ENCODE peak calls at places on chromosomes 11 and 22, in eight cellular contexts. One of them, this sample, is unnamed.

GRCh38 chr11:66676279-66676919 is 1.3 kb downstream of the RBM4B start:
- DNase-seq in T-helper 1 cell: no peak
- DNase-seq in HCT116: no peak
- DNase-seq in HEK293T: no peak
- DNase-seq in stimulated activated CD4-positive, alpha-beta T cell treated with anti-CD3 and anti-CD28 coated beads, Interleukin-4, amount 100 ng/mL, for 1 hour: no peak
- DNase-seq in GM12865: no peak
- DNase-seq in BE2C: no peak
- DNase-seq in HT1080: no peak
- DNase-seq in this sample: no peak

GRCh38 chr11:62592216-62592815 is 993 bp upstream of the TUT1 start:
- DNase-seq in stimulated activated CD4-positive, alpha-beta T cell treated with anti-CD3 and anti-CD28 coated beads, Interleukin-4, amount 100 ng/mL, for 1 hour: no peak
- DNase-seq in HT1080: no peak
- DNase-seq in T-helper 1 cell: no peak
- DNase-seq in BE2C: no peak
- DNase-seq in GM12865: peak; percentile 43
- DNase-seq in HCT116: no peak
- DNase-seq in HEK293T: no peak
- DNase-seq in this sample: no peak

GRCh38 chr11:67433536-67434394 is 3.7 kb downstream of the PTPRCAP start:
- DNase-seq in BE2C: no peak
- DNase-seq in T-helper 1 cell: no peak
- DNase-seq in HCT116: no peak
- DNase-seq in HEK293T: no peak
- DNase-seq in stimulated activated CD4-positive, alpha-beta T cell treated with anti-CD3 and anti-CD28 coated beads, Interleukin-4, amount 100 ng/mL, for 1 hour: no peak
- DNase-seq in HT1080: no peak
- DNase-seq in GM12865: peak; percentile 37
- DNase-seq in this sample: no peak

GRCh38 chr22:33038131-33038772 is 19.9 kb downstream of the SYN3 start:
- DNase-seq in HCT116: no peak
- DNase-seq in HT1080: no peak
- DNase-seq in stimulated activated CD4-positive, alpha-beta T cell treated with anti-CD3 and anti-CD28 coated beads, Interleukin-4, amount 100 ng/mL, for 1 hour: no peak
- DNase-seq in T-helper 1 cell: no peak
- DNase-seq in GM12865: no peak
- DNase-seq in BE2C: no peak
- DNase-seq in HEK293T: no peak
- DNase-seq in this sample: no peak

GRCh38 chr11:109756951-109757350 is 335.0 kb downstream of the C11orf87 start:
- DNase-seq in HEK293T: no peak
- DNase-seq in HCT116: no peak
- DNase-seq in T-helper 1 cell: no peak
- DNase-seq in HT1080: no peak
- DNase-seq in GM12865: no peak
- DNase-seq in stimulated activated CD4-positive, alpha-beta T cell treated with anti-CD3 and anti-CD28 coated beads, Interleukin-4, amount 100 ng/mL, for 1 hour: no peak
- DNase-seq in BE2C: no peak
- DNase-seq in this sample: no peak

GRCh38 chr11:46117842-46118241 is 3.4 kb downstream of the PHF21A start:
- DNase-seq in BE2C: no peak
- DNase-seq in HT1080: no peak
- DNase-seq in HCT116: no peak
- DNase-seq in GM12865: peak; percentile 33
- DNase-seq in stimulated activated CD4-positive, alpha-beta T cell treated with anti-CD3 and anti-CD28 coated beads, Interleukin-4, amount 100 ng/mL, for 1 hour: no peak
- DNase-seq in HEK293T: no peak
- DNase-seq in T-helper 1 cell: no peak
- DNase-seq in this sample: no peak

GRCh38 chr11:70364745-70365535 is 33.4 kb upstream of the CTTN start:
- DNase-seq in HEK293T: no peak
- DNase-seq in BE2C: no peak
- DNase-seq in stimulated activated CD4-positive, alpha-beta T cell treated with anti-CD3 and anti-CD28 coated beads, Interleukin-4, amount 100 ng/mL, for 1 hour: peak; percentile 51
- DNase-seq in GM12865: no peak
- DNase-seq in HCT116: no peak
- DNase-seq in HT1080: no peak
- DNase-seq in T-helper 1 cell: no peak
- DNase-seq in this sample: no peak

GRCh38 chr11:66686801-66687750 is 9.4 kb upstream of the RBM4B start:
- DNase-seq in HT1080: no peak
- DNase-seq in GM12865: no peak
- DNase-seq in stimulated activated CD4-positive, alpha-beta T cell treated with anti-CD3 and anti-CD28 coated beads, Interleukin-4, amount 100 ng/mL, for 1 hour: no peak
- DNase-seq in HCT116: no peak
- DNase-seq in BE2C: no peak
- DNase-seq in T-helper 1 cell: no peak
- DNase-seq in HEK293T: no peak
- DNase-seq in this sample: no peak

GRCh38 chr11:13135385-13136271 is 126.5 kb downstream of the RASSF10 start:
- DNase-seq in stimulated activated CD4-positive, alpha-beta T cell treated with anti-CD3 and anti-CD28 coated beads, Interleukin-4, amount 100 ng/mL, for 1 hour: no peak
- DNase-seq in BE2C: no peak
- DNase-seq in T-helper 1 cell: no peak
- DNase-seq in HEK293T: no peak
- DNase-seq in HCT116: no peak
- DNase-seq in HT1080: peak; percentile 88
- DNase-seq in GM12865: no peak
- DNase-seq in this sample: no peak

GRCh38 chr22:42991010-42991651 is 23.8 kb downstream of the PACSIN2 start:
- DNase-seq in T-helper 1 cell: no peak
- DNase-seq in HT1080: peak; percentile 88
- DNase-seq in HCT116: no peak
- DNase-seq in BE2C: no peak
- DNase-seq in HEK293T: no peak
- DNase-seq in GM12865: no peak
- DNase-seq in stimulated activated CD4-positive, alpha-beta T cell treated with anti-CD3 and anti-CD28 coated beads, Interleukin-4, amount 100 ng/mL, for 1 hour: no peak
- DNase-seq in this sample: no peak

GRCh38 chr22:19811811-19812771 is 42.6 kb downstream of the GNB1L start:
- DNase-seq in HT1080: no peak
- DNase-seq in stimulated activated CD4-positive, alpha-beta T cell treated with anti-CD3 and anti-CD28 coated beads, Interleukin-4, amount 100 ng/mL, for 1 hour: no peak
- DNase-seq in BE2C: peak; percentile 54
- DNase-seq in HEK293T: no peak
- DNase-seq in HCT116: no peak
- DNase-seq in T-helper 1 cell: no peak
- DNase-seq in GM12865: no peak
- DNase-seq in this sample: no peak